ENCODE peak calls at places on chromosomes 6 and 20, in six cellular contexts. S, A, D, X, V and J are unnamed samples.

GRCh38 chr20:49110767-49111694 is 64.9 kb downstream of the CSE1L start:
- ATAC-seq in A (peak; percentile 18), D (no peak), S (no peak), V (no peak), X (no peak), J (no peak)

GRCh38 chr6:167877994-167878779 is 51.5 kb downstream of the AFDN start:
- ATAC-seq in A (no peak), V (no peak), S (no peak), X (peak; percentile 58), D (no peak), J (no peak)

GRCh38 chr6:39266375-39266774 is 37.1 kb upstream of the KCNK5 start:
- ATAC-seq in X (no peak), D (no peak), S (no peak), V (no peak), A (no peak), J (no peak)

GRCh38 chr6:170286246-170286933 is 4.5 kb downstream of the DLL1 start:
- ATAC-seq in X (no peak), S (peak; percentile 30), A (no peak), V (no peak), D (no peak), J (no peak)

GRCh38 chr6:99822741-99823512 is 171.1 kb downstream of the MCHR2 start:
- ATAC-seq in D (peak; percentile 94), A (peak; percentile 61), X (peak; percentile 79), V (no peak), S (peak; percentile 52), J (peak; percentile 59)

GRCh38 chr6:56291278-56291917 is 44.0 kb upstream of the COL21A1 start:
- ATAC-seq in S (peak; percentile 41), A (no peak), X (no peak), V (peak; percentile 24), D (no peak), J (no peak)

GRCh38 chr6:128171182-128171581 is 270.3 kb upstream of the THEMIS start:
- ATAC-seq in X (no peak), A (no peak), V (no peak), S (no peak), D (no peak), J (no peak)

GRCh38 chr6:23498013-23498412 is 628.0 kb upstream of the NRSN1 start:
- ATAC-seq in V (no peak), A (no peak), S (peak; percentile 85), X (no peak), D (no peak), J (no peak)

GRCh38 chr6:5659467-5659866 is 347.3 kb downstream of the NRN1 start:
- ATAC-seq in V (no peak), D (no peak), S (no peak), A (no peak), X (no peak), J (no peak)

GRCh38 chr6:85460154-85460950 is 10.5 kb downstream of the NT5E start:
- ATAC-seq in D (no peak), S (no peak), V (no peak), X (peak; percentile 62), A (no peak), J (no peak)

GRCh38 chr6:74280130-74280692 is 584.2 kb downstream of the CD109 start:
- ATAC-seq in S (no peak), X (no peak), V (no peak), D (no peak), A (no peak), J (no peak)

GRCh38 chr20:57326667-57327455 is 2.7 kb upstream of the SPO11 start:
- ATAC-seq in A (no peak), X (no peak), V (no peak), D (peak; percentile 99), S (no peak), J (peak; percentile 96)

GRCh38 chr20:22524393-22525015 is 59.9 kb downstream of the FOXA2 start:
- ATAC-seq in A (no peak), S (no peak), X (peak; percentile 3), D (no peak), V (no peak), J (no peak)

GRCh38 chr20:10324198-10324836 is 105.7 kb downstream of the SNAP25 start:
- ATAC-seq in A (no peak), X (no peak), S (peak; percentile 38), V (no peak), D (no peak), J (no peak)

GRCh38 chr6:166907373-166907841 is 48.9 kb downstream of the RNASET2 start:
- ATAC-seq in D (no peak), A (no peak), X (no peak), S (no peak), V (peak; percentile 86), J (no peak)

GRCh38 chr20:10551732-10552724 is 116.9 kb downstream of the SLX4IP start:
- ATAC-seq in D (no peak), S (peak; percentile 28), A (peak; percentile 49), V (peak; percentile 88), X (peak; percentile 47), J (no peak)

GRCh38 chr20:62609170-62609786 is 33.0 kb upstream of the SLCO4A1 start:
- ATAC-seq in X (no peak), D (no peak), V (no peak), S (no peak), A (no peak), J (no peak)

GRCh38 chr20:35772563-35773058 is 796 bp downstream of the PHF20 start:
- ATAC-seq in V (no peak), D (no peak), A (no peak), S (no peak), X (no peak), J (no peak)